ENCODE peak calls at places on chromosomes 16 and 17, in ten cellular contexts. H is uterus; X is aorta; W is body of pancreas; R is mucosa of descending colon; J is epithelial cell of proximal tubule; B is neural progenitor cell; L is effector memory CD4-positive, alpha-beta T cell; A is left ventricle myocardium inferior; P is AG04450. Y is an unnamed sample.

GRCh38 chr17:8941520-8941919 is 24.0 kb downstream of the PIK3R5 start:
- DNase-seq in J (no peak), W (no peak), L (peak), P (no peak), B (no peak), A (no peak), H (no peak), R (peak), X (no peak), Y (no peak)

GRCh38 chr17:78266231-78266631 is 34.8 kb downstream of the TMEM235 start:
- DNase-seq in X (no peak), P (no peak), R (no peak), H (no peak), A (no peak), J (no peak), B (no peak), L (no peak), W (no peak), Y (no peak)

GRCh38 chr17:59361386-59361785 is 29.9 kb downstream of the YPEL2 start:
- DNase-seq in R (no peak), L (no peak), W (no peak), P (no peak), X (no peak), A (no peak), H (no peak), B (no peak), J (no peak), Y (no peak)

GRCh38 chr16:46897471-46897870 is 13.3 kb downstream of the GPT2 start:
- DNase-seq in L (no peak), A (no peak), X (no peak), B (no peak), J (no peak), W (peak), H (no peak), R (no peak), P (no peak), Y (no peak)

GRCh38 chr16:87465306-87465705 is 27.5 kb downstream of the ZCCHC14 start:
- DNase-seq in A (peak), H (peak), P (peak), W (peak), L (no peak), X (peak), R (peak), B (no peak), J (no peak), Y (peak)

GRCh38 chr17:7063518-7064094 is 16.4 kb downstream of the CLEC10A start:
- DNase-seq in P (no peak), W (no peak), B (no peak), R (no peak), L (no peak), J (no peak), X (no peak), A (no peak), H (no peak), Y (no peak)

GRCh38 chr17:65320856-65321255 is 183.7 kb downstream of the RGS9 start:
- DNase-seq in W (no peak), X (no peak), A (no peak), P (no peak), J (no peak), H (no peak), B (no peak), L (no peak), R (no peak), Y (no peak)

GRCh38 chr16:1772362-1772907 is at the start of gene EME2:
- DNase-seq in A (no peak), R (no peak), X (no peak), W (no peak), P (no peak), B (peak), H (no peak), L (peak), J (no peak), Y (no peak)

GRCh38 chr16:87461466-87461975 is 31.3 kb downstream of the ZCCHC14 start:
- DNase-seq in R (peak), B (peak), J (peak), X (peak), W (peak), L (no peak), H (peak), A (peak), P (no peak), Y (peak)

GRCh38 chr16:89984215-89984614 is 35.0 kb downstream of the DBNDD1 start:
- DNase-seq in A (no peak), H (no peak), B (no peak), P (no peak), X (no peak), W (no peak), J (no peak), L (no peak), R (no peak), Y (no peak)

GRCh38 chr17:10135539-10136257 is 62.7 kb downstream of the GAS7 start:
- DNase-seq in X (peak), J (no peak), B (no peak), W (peak), P (no peak), A (no peak), L (no peak), R (no peak), H (peak), Y (no peak)

GRCh38 chr16:57045694-57046381 is 46.5 kb upstream of the CPNE2 start:
- DNase-seq in J (no peak), R (peak), A (peak), B (peak), L (no peak), X (peak), P (peak), H (peak), W (peak), Y (no peak)

GRCh38 chr17:41026668-41027471 is at the start of gene KRTAP1-5:
- DNase-seq in A (no peak), R (no peak), X (no peak), W (no peak), P (peak), B (no peak), H (no peak), L (no peak), J (no peak), Y (no peak)

GRCh38 chr17:65283704-65284103 is 146.5 kb downstream of the RGS9 start:
- DNase-seq in A (no peak), J (no peak), B (no peak), X (peak), H (no peak), R (peak), P (no peak), W (no peak), L (no peak), Y (no peak)

GRCh38 chr16:11583889-11584565 is 2.7 kb downstream of the LITAF start:
- DNase-seq in B (no peak), W (no peak), X (peak), H (no peak), R (no peak), J (no peak), A (peak), L (no peak), P (no peak), Y (no peak)

GRCh38 chr16:54273566-54273965 is 13.0 kb downstream of the IRX3 start:
- DNase-seq in L (no peak), R (no peak), H (no peak), X (no peak), W (no peak), P (no peak), B (no peak), J (no peak), A (no peak), Y (no peak)

GRCh38 chr17:3012926-3013581 is 50.4 kb downstream of the OR1D5 start:
- DNase-seq in X (peak), R (peak), B (peak), P (no peak), A (peak), L (no peak), J (no peak), H (peak), W (peak), Y (no peak)

GRCh38 chr16:72836985-72837384 is 210.9 kb downstream of the ZFHX3 start:
- DNase-seq in X (no peak), P (no peak), A (no peak), H (no peak), B (peak), L (no peak), W (no peak), R (no peak), J (no peak), Y (no peak)

GRCh38 chr17:50060951-50061712 is 5.2 kb downstream of the ITGA3 start:
- DNase-seq in B (no peak), W (peak), A (peak), H (peak), L (no peak), P (no peak), R (peak), J (no peak), X (peak), Y (no peak)

GRCh38 chr16:85941863-85942644 is 43.1 kb downstream of the IRF8 start:
- DNase-seq in B (no peak), R (no peak), H (no peak), J (no peak), A (no peak), L (no peak), P (no peak), W (no peak), X (no peak), Y (no peak)

GRCh38 chr17:78471635-78472034 is 93.2 kb downstream of the PGS1 start:
- DNase-seq in B (no peak), W (no peak), A (no peak), P (no peak), J (no peak), H (no peak), L (no peak), R (no peak), X (no peak), Y (no peak)

GRCh38 chr17:30559656-30560055 is 82.4 kb downstream of the GOSR1 start:
- DNase-seq in P (no peak), R (no peak), J (no peak), L (no peak), H (peak), X (no peak), B (no peak), W (no peak), A (no peak), Y (no peak)

GRCh38 chr17:12352127-12352526 is 313.6 kb upstream of the MYOCD start:
- DNase-seq in P (no peak), A (no peak), B (no peak), L (no peak), W (no peak), X (no peak), R (no peak), J (no peak), H (no peak), Y (no peak)

GRCh38 chr17:47277921-47278320 is 24.3 kb downstream of the ITGB3 start:
- DNase-seq in L (no peak), P (no peak), A (no peak), H (no peak), X (no peak), B (no peak), J (no peak), W (no peak), R (no peak), Y (no peak)

GRCh38 chr17:10205549-10206185 is 7.3 kb upstream of the GAS7 start:
- DNase-seq in R (no peak), B (no peak), P (no peak), X (no peak), A (no peak), J (no peak), L (no peak), H (no peak), W (no peak), Y (no peak)

GRCh38 chr16:28193530-28194423 is 18.0 kb downstream of the XPO6 start:
- DNase-seq in H (no peak), X (no peak), W (no peak), B (no peak), L (no peak), A (no peak), J (peak), R (no peak), P (peak), Y (peak)

GRCh38 chr17:40901981-40902862 is 17.2 kb upstream of the KRT20 start:
- DNase-seq in H (no peak), L (no peak), R (no peak), P (no peak), A (no peak), W (no peak), J (peak), B (no peak), X (no peak), Y (peak)

GRCh38 chr16:27976990-27977389 is 86.5 kb downstream of the GSG1L start:
- DNase-seq in J (no peak), L (no peak), P (no peak), W (no peak), A (no peak), B (no peak), X (no peak), H (no peak), R (no peak), Y (no peak)

GRCh38 chr17:41507315-41507880 is 2.0 kb upstream of the KRT13 start:
- DNase-seq in B (no peak), W (no peak), R (no peak), J (no peak), L (no peak), X (no peak), H (no peak), P (no peak), A (no peak), Y (no peak)

GRCh38 chr16:79150626-79151025 is 449.9 kb downstream of the MAF start:
- DNase-seq in P (no peak), R (no peak), L (no peak), X (no peak), B (no peak), J (no peak), W (no peak), H (no peak), A (no peak), Y (no peak)

GRCh38 chr17:1229354-1229890 is 40.8 kb upstream of the BHLHA9 start:
- DNase-seq in W (peak), L (peak), R (peak), B (peak), X (peak), P (no peak), J (no peak), H (peak), A (peak), Y (no peak)

GRCh38 chr16:72282338-72282737 is 110.4 kb upstream of the PMFBP1 start:
- DNase-seq in B (no peak), A (no peak), H (no peak), P (no peak), W (no peak), L (no peak), J (no peak), X (no peak), R (no peak), Y (no peak)

GRCh38 chr16:55756963-55757362 is 75.9 kb downstream of the CES1 start:
- DNase-seq in R (no peak), P (no peak), J (no peak), A (no peak), H (no peak), X (no peak), L (no peak), W (no peak), B (no peak), Y (no peak)

GRCh38 chr16:55765161-55765560 is 67.7 kb downstream of the CES1 start:
- DNase-seq in B (no peak), W (no peak), H (no peak), L (no peak), R (no peak), X (no peak), P (no peak), J (no peak), A (no peak), Y (no peak)

GRCh38 chr16:55760665-55761035 is 72.2 kb downstream of the CES1 start:
- DNase-seq in R (no peak), X (peak), P (no peak), J (no peak), H (no peak), A (peak), B (no peak), L (no peak), W (no peak), Y (no peak)

DNA sequence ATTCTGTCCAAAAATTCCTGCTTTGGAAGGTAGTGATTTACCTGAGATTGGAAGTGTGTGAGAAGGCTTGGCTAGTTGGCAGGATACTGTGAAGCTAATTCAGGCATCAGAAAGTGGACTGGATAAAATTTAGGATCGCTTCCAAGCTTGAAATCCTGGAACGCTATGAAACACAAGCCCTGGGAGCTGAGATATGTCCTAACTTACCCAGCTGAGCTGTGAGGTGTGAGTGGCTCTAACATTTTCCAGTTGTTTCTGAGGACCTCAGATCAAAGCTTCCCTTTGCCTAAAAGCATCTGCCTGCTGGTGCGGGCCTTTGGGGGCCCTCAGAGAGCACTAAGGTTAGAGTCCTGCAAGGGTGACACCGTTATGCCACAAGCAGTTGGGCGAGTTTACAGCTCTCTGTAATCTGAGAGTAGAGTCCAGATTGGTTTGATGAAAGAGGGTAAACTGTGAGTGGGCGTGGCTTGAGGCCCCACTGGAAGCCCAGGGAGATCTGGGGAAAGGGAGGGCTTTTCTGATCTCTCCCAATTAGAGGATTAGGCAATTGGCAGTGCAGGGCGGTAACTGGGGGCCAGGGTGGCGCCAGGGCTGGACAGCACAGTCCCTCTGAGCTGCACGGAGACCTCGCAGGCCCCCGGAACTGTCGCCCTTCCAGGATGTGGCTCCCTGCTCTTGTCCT is 72.8 kb downstream of the CES1 start:
- DNase-seq in W (no peak), J (no peak), A (peak), P (no peak), X (no peak), R (no peak), B (peak), H (no peak), L (no peak), Y (no peak)
- H3K4me3 ChIP-seq in W (no peak), J (no peak), A (peak), P (no peak), X (no peak), R (no peak), B (peak), H (no peak), L (no peak), Y (no peak)

GRCh38 chr16:62034236-62035114 is 1.8 kb downstream of the CDH8 start:
- DNase-seq in R (no peak), J (no peak), X (no peak), W (no peak), L (no peak), A (no peak), B (peak), H (no peak), P (no peak), Y (no peak)

GRCh38 chr16:62035115-62036092 is 834 bp downstream of the CDH8 start:
- DNase-seq in P (no peak), L (no peak), A (no peak), B (peak), R (no peak), W (no peak), J (no peak), H (no peak), X (no peak), Y (no peak)

GRCh38 chr16:62038225-62038624 is 2.0 kb upstream of the CDH8 start:
- DNase-seq in H (no peak), R (no peak), A (no peak), X (no peak), B (no peak), P (no peak), L (no peak), W (no peak), J (no peak), Y (no peak)

GRCh38 chr16:62036807-62037135 is 533 bp upstream of the CDH8 start:
- DNase-seq in B (peak), A (no peak), J (no peak), R (no peak), L (no peak), X (no peak), W (no peak), P (no peak), H (no peak), Y (no peak)

DNA sequence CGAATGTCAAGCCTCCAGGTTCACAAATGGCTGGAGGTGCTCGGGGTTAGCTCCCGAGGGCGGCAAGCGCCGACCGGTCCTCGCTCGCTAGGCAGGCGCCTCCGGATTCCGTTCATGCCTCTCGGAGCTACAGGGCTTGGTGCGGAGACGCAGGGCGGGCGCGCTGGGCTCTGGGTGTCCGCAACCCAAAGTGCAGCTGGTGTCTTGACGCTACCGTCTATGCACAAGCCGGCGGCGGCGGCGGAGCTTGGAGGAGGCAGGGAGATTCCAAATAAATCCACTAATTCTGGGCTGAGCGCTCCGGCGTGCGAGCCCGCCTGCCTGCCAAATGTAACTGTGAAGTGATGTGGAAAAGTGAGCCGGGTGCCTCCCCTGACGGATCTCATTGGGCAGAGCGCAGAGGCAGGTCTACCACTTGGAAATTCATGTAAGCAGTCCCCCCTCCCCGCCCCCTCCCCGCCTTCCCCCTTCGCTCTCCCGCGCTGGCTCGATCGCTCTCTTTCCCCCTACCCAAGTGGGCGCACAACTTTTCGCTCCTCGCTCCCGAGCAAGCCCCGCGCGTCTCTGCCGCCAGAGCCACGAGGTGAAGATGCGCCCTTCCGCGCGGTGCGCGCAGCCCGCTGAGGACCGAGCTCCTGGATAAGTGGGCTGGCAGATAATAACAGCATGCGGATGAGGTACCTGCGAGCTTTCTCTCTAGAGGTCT is at the start of gene CDH8:
- DNase-seq in R (no peak), L (no peak), P (no peak), H (no peak), B (peak), A (no peak), W (no peak), X (peak), J (no peak), Y (no peak)
- H3K4me3 ChIP-seq in R (no peak), L (no peak), P (no peak), H (peak), B (peak), A (peak), W (no peak), X (peak), J (no peak), Y (peak)

GRCh38 chr16:65212791-65213190 is 90.9 kb upstream of the CDH11 start:
- DNase-seq in B (no peak), A (no peak), R (no peak), P (no peak), X (no peak), J (no peak), W (no peak), L (no peak), H (no peak), Y (no peak)

GRCh38 chr16:65214196-65214595 is 92.3 kb upstream of the CDH11 start:
- DNase-seq in P (no peak), B (no peak), R (no peak), W (no peak), L (no peak), H (no peak), J (no peak), X (no peak), A (no peak), Y (no peak)

GRCh38 chr16:65212240-65212639 is 90.4 kb upstream of the CDH11 start:
- DNase-seq in A (no peak), B (no peak), L (no peak), P (no peak), J (no peak), H (no peak), R (no peak), W (no peak), X (no peak), Y (no peak)
- H3K4me3 ChIP-seq in A (no peak), B (no peak), L (no peak), P (no peak), J (no peak), H (no peak), R (no peak), W (no peak), X (no peak), Y (no peak)

GRCh38 chr17:17941015-17941414 is 31.2 kb downstream of the TOM1L2 start:
- DNase-seq in P (no peak), A (no peak), R (no peak), H (no peak), L (no peak), X (no peak), J (no peak), W (no peak), B (no peak), Y (no peak)

GRCh38 chr17:17944253-17944652 is 27.9 kb downstream of the TOM1L2 start:
- DNase-seq in R (no peak), J (no peak), H (no peak), W (no peak), X (no peak), B (no peak), P (no peak), L (no peak), A (no peak), Y (no peak)

GRCh38 chr17:17944743-17945142 is 27.5 kb downstream of the TOM1L2 start:
- DNase-seq in R (no peak), X (no peak), W (no peak), L (no peak), J (no peak), P (no peak), A (no peak), B (peak), H (no peak), Y (no peak)

GRCh38 chr17:17943281-17943984 is 28.8 kb downstream of the TOM1L2 start:
- DNase-seq in X (no peak), B (no peak), P (no peak), L (no peak), H (no peak), J (no peak), A (no peak), R (no peak), W (no peak), Y (no peak)

DNA sequence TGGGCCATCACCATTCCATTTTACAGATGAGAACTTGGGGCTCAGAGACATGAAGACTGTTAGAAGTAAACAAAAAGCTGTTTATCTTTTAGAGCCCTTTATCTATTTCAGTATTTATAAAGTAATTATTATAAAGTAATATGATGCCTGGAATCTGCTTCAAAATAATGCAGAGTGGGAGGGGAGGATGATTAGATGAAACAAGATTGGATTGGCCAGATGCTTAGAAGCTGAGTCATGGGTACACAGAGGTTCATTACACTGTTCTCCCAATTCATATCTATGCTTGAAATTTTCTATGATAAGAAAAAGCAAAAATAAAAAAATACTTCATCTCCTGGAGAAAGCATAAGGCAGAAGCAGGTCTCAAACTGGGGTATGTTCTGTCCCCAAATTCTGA is 29.4 kb downstream of the TOM1L2 start:
- DNase-seq in H (no peak), A (no peak), P (no peak), L (no peak), R (no peak), X (no peak), W (no peak), B (no peak), J (no peak), Y (no peak)
- H3K4me3 ChIP-seq in H (no peak), A (no peak), P (no peak), L (no peak), R (no peak), X (no peak), W (no peak), B (no peak), J (no peak), Y (no peak)